ENCODE peak calls at places on chromosomes 11 and 22, in eight cellular contexts. U is GF-D8; B is activated gamma-delta T cell treated with anti-CD3 and anti-CD28 coated beads, Interleukin-2, amount 50 U/mL, for 16 hours; I is dorsolateral prefrontal cortex; C is endothelial cell; E is neural crest cell; T is fibroblast of mammary gland; P is effector memory CD8-positive, alpha-beta T cell. O is an unnamed sample.

GRCh38 chr11:90251599-90251998 is 28.8 kb upstream of the CHORDC1 start:
- DNase-seq in U (peak; percentile 19), B (no peak), I (no peak), C (no peak), E (no peak), T (no peak), P (no peak), O (no peak)

GRCh38 chr11:93652161-93652597 is 9.3 kb upstream of the CEP295 start:
- DNase-seq in U (no peak), B (peak; percentile 8), I (no peak), C (peak; percentile 61), E (peak; percentile 70), T (peak; percentile 53), P (peak; percentile 40), O (peak; percentile 20)

GRCh38 chr11:61429346-61429690 is 457 bp downstream of the CPSF7 start:
- DNase-seq in U (peak; percentile 6), B (peak; percentile 48), I (peak; percentile 19), C (peak; percentile 90), E (peak; percentile 73), T (peak; percentile 49), P (peak; percentile 71), O (peak; percentile 47)

GRCh38 chr11:16933756-16934603 is 80.2 kb downstream of the PLEKHA7 start:
- DNase-seq in U (no peak), B (no peak), I (no peak), C (no peak), E (no peak), T (no peak), P (no peak), O (no peak)

GRCh38 chr11:73838443-73839122 is 38.1 kb downstream of the COA4 start:
- DNase-seq in U (no peak), B (no peak), I (peak; percentile 30), C (no peak), E (no peak), T (no peak), P (no peak), O (peak; percentile 33)

GRCh38 chr11:129815596-129816461 is at the start of gene TMEM45B:
- DNase-seq in U (no peak), B (no peak), I (no peak), C (peak; percentile 18), E (peak; percentile 4), T (no peak), P (no peak), O (no peak)

GRCh38 chr22:45009881-45010531 is at the start of gene PHF21B:
- DNase-seq in U (no peak), B (peak; percentile 1), I (peak; percentile 60), C (peak; percentile 85), E (peak; percentile 80), T (peak; percentile 9), P (no peak), O (peak; percentile 52)

GRCh38 chr11:40445391-40445790 is 1014.1 kb downstream of the LRRC4C start:
- DNase-seq in U (no peak), B (no peak), I (no peak), C (no peak), E (no peak), T (peak; percentile 7), P (no peak), O (no peak)

GRCh38 chr11:74493816-74494630 is 499 bp upstream of the LIPT2 start:
- DNase-seq in U (no peak), B (no peak), I (no peak), C (no peak), E (no peak), T (peak; percentile 87), P (no peak), O (peak; percentile 3)

GRCh38 chr11:65558002-65558784 is at the start of gene LTBP3:
- DNase-seq in U (no peak), B (no peak), I (peak; percentile 77), C (no peak), E (no peak), T (peak; percentile 71), P (no peak), O (no peak)

GRCh38 chr11:36564376-36565032 is 3.3 kb upstream of the RAG1 start:
- DNase-seq in U (no peak), B (no peak), I (peak; percentile 79), C (peak; percentile 44), E (peak; percentile 42), T (peak; percentile 62), P (peak; percentile 49), O (peak; percentile 44)

GRCh38 chr11:69832561-69833413 is 13.6 kb upstream of the FGF3 start:
- DNase-seq in U (no peak), B (no peak), I (no peak), C (no peak), E (no peak), T (no peak), P (no peak), O (no peak)

O was measured in NT2/D1.